ENCODE peak calls at places on chromosome 20, in four cellular contexts. One of them, this sample, is unnamed.

GRCh38 chr20:46477225-46477624 is 36.1 kb downstream of the ZNF334 start:
- DNase-seq in progenitor cell of endocrine pancreas: no peak
- DNase-seq in stomach: no peak
- DNase-seq in stimulated activated CD8-positive, alpha-beta memory T cell treated with anti-CD3 and anti-CD28 coated beads, Interleukin-15, amount 100 ng/mL, for 4 hours: no peak
- DNase-seq in this sample: no peak

GRCh38 chr20:15446373-15446772 is 1109.0 kb upstream of the FLRT3 start:
- DNase-seq in progenitor cell of endocrine pancreas: no peak
- DNase-seq in stimulated activated CD8-positive, alpha-beta memory T cell treated with anti-CD3 and anti-CD28 coated beads, Interleukin-15, amount 100 ng/mL, for 4 hours: no peak
- DNase-seq in stomach: no peak
- DNase-seq in this sample: no peak

GRCh38 chr20:48667889-48668413 is 159.8 kb downstream of the PREX1 start:
- DNase-seq in progenitor cell of endocrine pancreas: no peak
- DNase-seq in stimulated activated CD8-positive, alpha-beta memory T cell treated with anti-CD3 and anti-CD28 coated beads, Interleukin-15, amount 100 ng/mL, for 4 hours: no peak
- DNase-seq in stomach: no peak
- DNase-seq in this sample: no peak

GRCh38 chr20:52996130-52996529 is 24.0 kb downstream of the TSHZ2 start:
- DNase-seq in stimulated activated CD8-positive, alpha-beta memory T cell treated with anti-CD3 and anti-CD28 coated beads, Interleukin-15, amount 100 ng/mL, for 4 hours: no peak
- DNase-seq in progenitor cell of endocrine pancreas: no peak
- DNase-seq in stomach: no peak
- DNase-seq in this sample: no peak

GRCh38 chr20:11207749-11208502 is 534.1 kb upstream of the JAG1 start:
- DNase-seq in stimulated activated CD8-positive, alpha-beta memory T cell treated with anti-CD3 and anti-CD28 coated beads, Interleukin-15, amount 100 ng/mL, for 4 hours: no peak
- DNase-seq in progenitor cell of endocrine pancreas: no peak
- DNase-seq in stomach: peak; percentile 67
- DNase-seq in this sample: no peak

GRCh38 chr20:62822788-62823651 is 6.2 kb downstream of the COL9A3 start:
- DNase-seq in stomach: peak; percentile 74
- DNase-seq in stimulated activated CD8-positive, alpha-beta memory T cell treated with anti-CD3 and anti-CD28 coated beads, Interleukin-15, amount 100 ng/mL, for 4 hours: no peak
- DNase-seq in progenitor cell of endocrine pancreas: no peak
- DNase-seq in this sample: no peak

GRCh38 chr20:63568170-63568981 is 5.7 kb downstream of the HELZ2 start:
- DNase-seq in progenitor cell of endocrine pancreas: no peak
- DNase-seq in stomach: no peak
- DNase-seq in stimulated activated CD8-positive, alpha-beta memory T cell treated with anti-CD3 and anti-CD28 coated beads, Interleukin-15, amount 100 ng/mL, for 4 hours: no peak
- DNase-seq in this sample: no peak

GRCh38 chr20:48822178-48822577 is 5.6 kb downstream of the PREX1 start:
- DNase-seq in progenitor cell of endocrine pancreas: no peak
- DNase-seq in stimulated activated CD8-positive, alpha-beta memory T cell treated with anti-CD3 and anti-CD28 coated beads, Interleukin-15, amount 100 ng/mL, for 4 hours: no peak
- DNase-seq in stomach: no peak
- DNase-seq in this sample: no peak

GRCh38 chr20:13552061-13552460 is 86.7 kb downstream of the TASP1 start:
- DNase-seq in progenitor cell of endocrine pancreas: no peak
- DNase-seq in stomach: no peak
- DNase-seq in stimulated activated CD8-positive, alpha-beta memory T cell treated with anti-CD3 and anti-CD28 coated beads, Interleukin-15, amount 100 ng/mL, for 4 hours: no peak
- DNase-seq in this sample: no peak

GRCh38 chr20:37524859-37525708 is 2.6 kb downstream of the BLCAP start:
- DNase-seq in progenitor cell of endocrine pancreas: no peak
- DNase-seq in stomach: peak; percentile 23
- DNase-seq in stimulated activated CD8-positive, alpha-beta memory T cell treated with anti-CD3 and anti-CD28 coated beads, Interleukin-15, amount 100 ng/mL, for 4 hours: peak; percentile 5
- DNase-seq in this sample: no peak

GRCh38 chr20:60632420-60633262 is 619.4 kb upstream of the CDH4 start:
- DNase-seq in stomach: no peak
- DNase-seq in stimulated activated CD8-positive, alpha-beta memory T cell treated with anti-CD3 and anti-CD28 coated beads, Interleukin-15, amount 100 ng/mL, for 4 hours: no peak
- DNase-seq in progenitor cell of endocrine pancreas: no peak
- DNase-seq in this sample: no peak

GRCh38 chr20:59268827-59269226 is 31.6 kb upstream of the EDN3 start:
- DNase-seq in stomach: no peak
- DNase-seq in progenitor cell of endocrine pancreas: no peak
- DNase-seq in stimulated activated CD8-positive, alpha-beta memory T cell treated with anti-CD3 and anti-CD28 coated beads, Interleukin-15, amount 100 ng/mL, for 4 hours: no peak
- DNase-seq in this sample: no peak

GRCh38 chr20:1888796-1889463 is 6.3 kb upstream of the SIRPA start:
- DNase-seq in progenitor cell of endocrine pancreas: no peak
- DNase-seq in stomach: no peak
- DNase-seq in stimulated activated CD8-positive, alpha-beta memory T cell treated with anti-CD3 and anti-CD28 coated beads, Interleukin-15, amount 100 ng/mL, for 4 hours: no peak
- DNase-seq in this sample: no peak

GRCh38 chr20:62700261-62700925 is 8.2 kb upstream of the NTSR1 start:
- DNase-seq in stimulated activated CD8-positive, alpha-beta memory T cell treated with anti-CD3 and anti-CD28 coated beads, Interleukin-15, amount 100 ng/mL, for 4 hours: no peak
- DNase-seq in stomach: no peak
- DNase-seq in progenitor cell of endocrine pancreas: no peak
- DNase-seq in this sample: no peak

GRCh38 chr20:7950387-7950786 is 10.1 kb upstream of the HAO1 start:
- DNase-seq in stomach: no peak
- DNase-seq in stimulated activated CD8-positive, alpha-beta memory T cell treated with anti-CD3 and anti-CD28 coated beads, Interleukin-15, amount 100 ng/mL, for 4 hours: no peak
- DNase-seq in progenitor cell of endocrine pancreas: no peak
- DNase-seq in this sample: no peak

This sample was measured in neural crest cell.